ENCODE peak calls at places on chromosome 18, in seven cellular contexts. V, D, T, N, S, G and U are unnamed samples.

GRCh38 chr18:62790836-62791772 is 75.8 kb downstream of the PHLPP1 start:
- DNase-seq in N (no peak), T (no peak), G (no peak), V (no peak), D (no peak), S (no peak), U (no peak)

GRCh38 chr18:11963991-11964484 is 17.3 kb upstream of the IMPA2 start:
- DNase-seq in G (no peak), D (no peak), S (no peak), N (no peak), T (no peak), V (no peak), U (no peak)

GRCh38 chr18:11808001-11808855 is 43.0 kb upstream of the CHMP1B start:
- DNase-seq in G (no peak), N (no peak), S (no peak), T (no peak), D (no peak), V (no peak), U (no peak)

GRCh38 chr18:22846088-22846683 is 86.9 kb upstream of the RBBP8 start:
- DNase-seq in D (no peak), G (no peak), V (no peak), T (peak), N (no peak), S (no peak), U (peak)

GRCh38 chr18:13566941-13567762 is 159.2 kb downstream of the FAM210A start:
- DNase-seq in N (no peak), G (no peak), T (peak), S (peak), V (peak), D (no peak), U (no peak)

GRCh38 chr18:23710068-23710527 is 20.8 kb downstream of the LAMA3 start:
- DNase-seq in V (no peak), T (no peak), G (no peak), N (no peak), D (no peak), S (no peak), U (no peak)

GRCh38 chr18:37497836-37498518 is 67.6 kb downstream of the CELF4 start:
- DNase-seq in G (no peak), D (no peak), V (no peak), S (no peak), T (no peak), N (no peak), U (no peak)

GRCh38 chr18:23353459-23353858 is 99.6 kb upstream of the RIOK3 start:
- DNase-seq in N (no peak), V (no peak), D (no peak), S (no peak), T (no peak), G (no peak), U (no peak)

GRCh38 chr18:62586148-62586774 is 63.4 kb downstream of the ZCCHC2 start:
- DNase-seq in T (peak), D (peak), N (peak), V (peak), S (peak), G (peak), U (peak)

GRCh38 chr18:2083691-2084090 is 487.6 kb downstream of the METTL4 start:
- DNase-seq in T (peak), V (no peak), N (peak), S (no peak), D (no peak), G (no peak), U (peak)

GRCh38 chr18:75209129-75209951 is at the start of gene PTGR3:
- DNase-seq in V (peak), N (peak), D (peak), S (peak), T (peak), G (peak), U (peak)

GRCh38 chr18:22183647-22184161 is 14.3 kb downstream of the GATA6 start:
- DNase-seq in T (no peak), S (no peak), G (no peak), V (no peak), N (no peak), D (no peak), U (no peak)

GRCh38 chr18:581106-581505 is 926 bp downstream of the CETN1 start:
- DNase-seq in V (no peak), D (no peak), T (no peak), N (no peak), G (no peak), S (no peak), U (no peak)

GRCh38 chr18:10169064-10169562 is 255.3 kb downstream of the VAPA start:
- DNase-seq in T (no peak), V (no peak), D (no peak), N (no peak), S (no peak), G (no peak), U (no peak)

GRCh38 chr18:76979906-76980305 is 152.7 kb downstream of the MBP start:
- DNase-seq in V (no peak), G (no peak), T (no peak), S (no peak), D (no peak), N (no peak), U (no peak)

GRCh38 chr18:6022840-6023239 is 127.5 kb upstream of the TMEM200C start:
- DNase-seq in V (no peak), G (no peak), D (no peak), T (no peak), N (no peak), S (no peak), U (no peak)

GRCh38 chr18:51278045-51278649 is 80.7 kb upstream of the MEX3C start:
- DNase-seq in V (no peak), S (peak), G (peak), D (no peak), N (peak), T (peak), U (peak)

GRCh38 chr18:28725876-28726275 is 548.9 kb upstream of the CDH2 start:
- DNase-seq in D (no peak), S (no peak), G (no peak), T (no peak), N (no peak), V (no peak), U (no peak)

GRCh38 chr18:62525611-62526010 is 2.8 kb downstream of the ZCCHC2 start:
- DNase-seq in D (no peak), N (no peak), T (no peak), V (no peak), S (no peak), G (no peak), U (no peak)

GRCh38 chr18:7259482-7259881 is 28.6 kb downstream of the LRRC30 start:
- DNase-seq in T (no peak), V (no peak), S (no peak), D (no peak), G (no peak), N (no peak), U (no peak)

GRCh38 chr18:62177271-62177670 is 9.6 kb downstream of the PIGN start:
- DNase-seq in S (no peak), D (no peak), G (no peak), V (no peak), N (no peak), T (no peak), U (no peak)

GRCh38 chr18:24208270-24209035 is 69.6 kb downstream of the CABYR start:
- DNase-seq in V (no peak), N (no peak), D (no peak), G (no peak), S (no peak), T (no peak), U (no peak)

GRCh38 chr18:62999392-62999791 is 284.1 kb downstream of the PHLPP1 start:
- DNase-seq in D (no peak), S (no peak), V (peak), G (no peak), N (no peak), T (no peak), U (no peak)

GRCh38 chr18:3367491-3368091 is 82.4 kb upstream of the TGIF1 start:
- DNase-seq in N (no peak), T (no peak), G (no peak), V (no peak), D (no peak), S (no peak), U (no peak)

GRCh38 chr18:76494541-76495403 is at the start of gene ZNF516:
- DNase-seq in V (no peak), D (no peak), T (no peak), G (peak), N (peak), S (no peak), U (peak)

GRCh38 chr18:7577706-7578105 is 10.6 kb downstream of the PTPRM start:
- DNase-seq in V (no peak), S (no peak), G (no peak), N (no peak), T (no peak), D (no peak), U (no peak)

GRCh38 chr18:46068763-46069162 is 3.3 kb downstream of the PSTPIP2 start:
- DNase-seq in V (no peak), D (no peak), T (no peak), S (no peak), N (no peak), G (no peak), U (no peak)

GRCh38 chr18:8121942-8122480 is 487.2 kb upstream of the RAB12 start:
- DNase-seq in N (no peak), V (no peak), D (no peak), S (no peak), G (no peak), T (no peak), U (no peak)

GRCh38 chr18:51236225-51236624 is 38.7 kb upstream of the MEX3C start:
- DNase-seq in D (no peak), T (no peak), G (no peak), V (no peak), S (no peak), N (no peak), U (peak)

GRCh38 chr18:59268722-59269562 is 4.3 kb downstream of the RAX start:
- DNase-seq in S (peak), D (no peak), V (no peak), G (peak), N (peak), T (no peak), U (peak)

GRCh38 chr18:58225101-58225500 is 181.1 kb downstream of the NEDD4L start:
- DNase-seq in N (no peak), G (no peak), D (no peak), S (peak), T (no peak), V (no peak), U (no peak)

GRCh38 chr18:75173125-75173432 is 35.9 kb downstream of the PTGR3 start:
- DNase-seq in S (no peak), N (no peak), V (no peak), D (no peak), G (no peak), T (no peak), U (no peak)

GRCh38 chr18:34492652-34493051 is 217.4 kb upstream of the DTNA start:
- DNase-seq in G (no peak), N (no peak), T (no peak), D (no peak), S (no peak), V (no peak), U (peak)